ENCODE peak calls at places on chromosomes 5 and 9, in six cellular contexts. One of them, this sample, is unnamed.

GRCh38 chr9:113589890-113590289 is 126.4 kb downstream of the RGS3 start:
- DNase-seq in CD4-positive, alpha-beta T cell: no peak
- DNase-seq in cardiac muscle cell: peak; percentile 68
- DNase-seq in WTC11: no peak
- DNase-seq in activated CD8-positive, alpha-beta T cell treated with anti-CD3 and anti-CD28 coated beads for 36 hours: no peak
- DNase-seq in CD8-positive, alpha-beta T cell: no peak
- DNase-seq in this sample: no peak

GRCh38 chr5:120298981-120299380 is 165.1 kb upstream of the PRR16 start:
- DNase-seq in cardiac muscle cell: no peak
- DNase-seq in CD4-positive, alpha-beta T cell: no peak
- DNase-seq in WTC11: no peak
- DNase-seq in activated CD8-positive, alpha-beta T cell treated with anti-CD3 and anti-CD28 coated beads for 36 hours: no peak
- DNase-seq in CD8-positive, alpha-beta T cell: no peak
- DNase-seq in this sample: no peak

GRCh38 chr9:87512321-87512720 is 14.7 kb downstream of the DAPK1 start:
- DNase-seq in WTC11: no peak
- DNase-seq in CD8-positive, alpha-beta T cell: no peak
- DNase-seq in CD4-positive, alpha-beta T cell: no peak
- DNase-seq in activated CD8-positive, alpha-beta T cell treated with anti-CD3 and anti-CD28 coated beads for 36 hours: no peak
- DNase-seq in cardiac muscle cell: no peak
- DNase-seq in this sample: no peak

GRCh38 chr9:14089051-14089798 is 224.7 kb downstream of the NFIB start:
- DNase-seq in CD4-positive, alpha-beta T cell: no peak
- DNase-seq in WTC11: no peak
- DNase-seq in CD8-positive, alpha-beta T cell: no peak
- DNase-seq in cardiac muscle cell: peak; percentile 46
- DNase-seq in activated CD8-positive, alpha-beta T cell treated with anti-CD3 and anti-CD28 coated beads for 36 hours: no peak
- DNase-seq in this sample: no peak

GRCh38 chr9:82539126-82539525 is 523.8 kb downstream of the RASEF start:
- DNase-seq in activated CD8-positive, alpha-beta T cell treated with anti-CD3 and anti-CD28 coated beads for 36 hours: no peak
- DNase-seq in CD4-positive, alpha-beta T cell: no peak
- DNase-seq in CD8-positive, alpha-beta T cell: no peak
- DNase-seq in WTC11: no peak
- DNase-seq in cardiac muscle cell: no peak
- DNase-seq in this sample: no peak

GRCh38 chr9:78857371-78858225 is 560.7 kb downstream of the PSAT1 start:
- DNase-seq in CD8-positive, alpha-beta T cell: no peak
- DNase-seq in WTC11: no peak
- DNase-seq in cardiac muscle cell: no peak
- DNase-seq in CD4-positive, alpha-beta T cell: no peak
- DNase-seq in activated CD8-positive, alpha-beta T cell treated with anti-CD3 and anti-CD28 coated beads for 36 hours: no peak
- DNase-seq in this sample: no peak

GRCh38 chr5:112551437-112552018 is 132.5 kb upstream of the EPB41L4A start:
- DNase-seq in activated CD8-positive, alpha-beta T cell treated with anti-CD3 and anti-CD28 coated beads for 36 hours: peak; percentile 35
- DNase-seq in cardiac muscle cell: peak; percentile 84
- DNase-seq in CD8-positive, alpha-beta T cell: no peak
- DNase-seq in WTC11: no peak
- DNase-seq in CD4-positive, alpha-beta T cell: no peak
- DNase-seq in this sample: peak; percentile 40

GRCh38 chr5:68251386-68251785 is 35.8 kb downstream of the PIK3R1 start:
- DNase-seq in WTC11: no peak
- DNase-seq in activated CD8-positive, alpha-beta T cell treated with anti-CD3 and anti-CD28 coated beads for 36 hours: peak; percentile 92
- DNase-seq in CD8-positive, alpha-beta T cell: peak; percentile 24
- DNase-seq in cardiac muscle cell: peak; percentile 49
- DNase-seq in CD4-positive, alpha-beta T cell: peak; percentile 48
- DNase-seq in this sample: no peak

GRCh38 chr5:143311428-143311827 is 92.1 kb downstream of the NR3C1 start:
- DNase-seq in CD4-positive, alpha-beta T cell: no peak
- DNase-seq in cardiac muscle cell: peak; percentile 62
- DNase-seq in WTC11: no peak
- DNase-seq in CD8-positive, alpha-beta T cell: no peak
- DNase-seq in activated CD8-positive, alpha-beta T cell treated with anti-CD3 and anti-CD28 coated beads for 36 hours: no peak
- DNase-seq in this sample: no peak

GRCh38 chr5:159571501-159572244 is 241.4 kb upstream of the IL12B start:
- DNase-seq in activated CD8-positive, alpha-beta T cell treated with anti-CD3 and anti-CD28 coated beads for 36 hours: no peak
- DNase-seq in CD8-positive, alpha-beta T cell: no peak
- DNase-seq in cardiac muscle cell: no peak
- DNase-seq in CD4-positive, alpha-beta T cell: no peak
- DNase-seq in WTC11: no peak
- DNase-seq in this sample: no peak

GRCh38 chr9:129968690-129969485 is 74.1 kb downstream of the FNBP1 start:
- DNase-seq in cardiac muscle cell: peak; percentile 85
- DNase-seq in WTC11: no peak
- DNase-seq in CD4-positive, alpha-beta T cell: no peak
- DNase-seq in CD8-positive, alpha-beta T cell: no peak
- DNase-seq in activated CD8-positive, alpha-beta T cell treated with anti-CD3 and anti-CD28 coated beads for 36 hours: no peak
- DNase-seq in this sample: no peak

GRCh38 chr5:133679534-133679933 is 67.2 kb upstream of the FSTL4 start:
- DNase-seq in WTC11: no peak
- DNase-seq in activated CD8-positive, alpha-beta T cell treated with anti-CD3 and anti-CD28 coated beads for 36 hours: no peak
- DNase-seq in cardiac muscle cell: no peak
- DNase-seq in CD4-positive, alpha-beta T cell: no peak
- DNase-seq in CD8-positive, alpha-beta T cell: no peak
- DNase-seq in this sample: no peak

GRCh38 chr5:116502616-116503015 is 72.0 kb downstream of the SEMA6A start:
- DNase-seq in CD8-positive, alpha-beta T cell: no peak
- DNase-seq in CD4-positive, alpha-beta T cell: no peak
- DNase-seq in cardiac muscle cell: peak; percentile 62
- DNase-seq in WTC11: no peak
- DNase-seq in activated CD8-positive, alpha-beta T cell treated with anti-CD3 and anti-CD28 coated beads for 36 hours: no peak
- DNase-seq in this sample: no peak

GRCh38 chr9:8382777-8383527 is 583.4 kb upstream of the DMAC1 start:
- DNase-seq in activated CD8-positive, alpha-beta T cell treated with anti-CD3 and anti-CD28 coated beads for 36 hours: no peak
- DNase-seq in WTC11: no peak
- DNase-seq in cardiac muscle cell: no peak
- DNase-seq in CD4-positive, alpha-beta T cell: no peak
- DNase-seq in CD8-positive, alpha-beta T cell: no peak
- DNase-seq in this sample: no peak

GRCh38 chr9:83355729-83356128 is 182.5 kb downstream of the FRMD3 start:
- DNase-seq in cardiac muscle cell: no peak
- DNase-seq in activated CD8-positive, alpha-beta T cell treated with anti-CD3 and anti-CD28 coated beads for 36 hours: no peak
- DNase-seq in WTC11: no peak
- DNase-seq in CD4-positive, alpha-beta T cell: no peak
- DNase-seq in CD8-positive, alpha-beta T cell: no peak
- DNase-seq in this sample: no peak

GRCh38 chr5:4082966-4083564 is 487.4 kb downstream of the IRX1 start:
- DNase-seq in activated CD8-positive, alpha-beta T cell treated with anti-CD3 and anti-CD28 coated beads for 36 hours: no peak
- DNase-seq in cardiac muscle cell: no peak
- DNase-seq in CD8-positive, alpha-beta T cell: no peak
- DNase-seq in CD4-positive, alpha-beta T cell: no peak
- DNase-seq in WTC11: no peak
- DNase-seq in this sample: no peak

GRCh38 chr5:83516361-83516760 is 44.8 kb downstream of the VCAN start:
- DNase-seq in CD8-positive, alpha-beta T cell: no peak
- DNase-seq in CD4-positive, alpha-beta T cell: no peak
- DNase-seq in activated CD8-positive, alpha-beta T cell treated with anti-CD3 and anti-CD28 coated beads for 36 hours: no peak
- DNase-seq in WTC11: no peak
- DNase-seq in cardiac muscle cell: peak; percentile 25
- DNase-seq in this sample: no peak

GRCh38 chr5:83518676-83519075 is 47.1 kb downstream of the VCAN start:
- DNase-seq in CD4-positive, alpha-beta T cell: no peak
- DNase-seq in WTC11: no peak
- DNase-seq in activated CD8-positive, alpha-beta T cell treated with anti-CD3 and anti-CD28 coated beads for 36 hours: no peak
- DNase-seq in cardiac muscle cell: peak; percentile 22
- DNase-seq in CD8-positive, alpha-beta T cell: no peak
- DNase-seq in this sample: no peak

GRCh38 chr5:83513491-83513890 is 41.9 kb downstream of the VCAN start:
- DNase-seq in WTC11: no peak
- DNase-seq in activated CD8-positive, alpha-beta T cell treated with anti-CD3 and anti-CD28 coated beads for 36 hours: no peak
- DNase-seq in cardiac muscle cell: peak; percentile 30
- DNase-seq in CD8-positive, alpha-beta T cell: no peak
- DNase-seq in CD4-positive, alpha-beta T cell: no peak
- DNase-seq in this sample: no peak

GRCh38 chr5:83513081-83513480 is 41.5 kb downstream of the VCAN start:
- DNase-seq in CD4-positive, alpha-beta T cell: no peak
- DNase-seq in CD8-positive, alpha-beta T cell: no peak
- DNase-seq in activated CD8-positive, alpha-beta T cell treated with anti-CD3 and anti-CD28 coated beads for 36 hours: no peak
- DNase-seq in cardiac muscle cell: no peak
- DNase-seq in WTC11: no peak
- DNase-seq in this sample: no peak

DNA sequence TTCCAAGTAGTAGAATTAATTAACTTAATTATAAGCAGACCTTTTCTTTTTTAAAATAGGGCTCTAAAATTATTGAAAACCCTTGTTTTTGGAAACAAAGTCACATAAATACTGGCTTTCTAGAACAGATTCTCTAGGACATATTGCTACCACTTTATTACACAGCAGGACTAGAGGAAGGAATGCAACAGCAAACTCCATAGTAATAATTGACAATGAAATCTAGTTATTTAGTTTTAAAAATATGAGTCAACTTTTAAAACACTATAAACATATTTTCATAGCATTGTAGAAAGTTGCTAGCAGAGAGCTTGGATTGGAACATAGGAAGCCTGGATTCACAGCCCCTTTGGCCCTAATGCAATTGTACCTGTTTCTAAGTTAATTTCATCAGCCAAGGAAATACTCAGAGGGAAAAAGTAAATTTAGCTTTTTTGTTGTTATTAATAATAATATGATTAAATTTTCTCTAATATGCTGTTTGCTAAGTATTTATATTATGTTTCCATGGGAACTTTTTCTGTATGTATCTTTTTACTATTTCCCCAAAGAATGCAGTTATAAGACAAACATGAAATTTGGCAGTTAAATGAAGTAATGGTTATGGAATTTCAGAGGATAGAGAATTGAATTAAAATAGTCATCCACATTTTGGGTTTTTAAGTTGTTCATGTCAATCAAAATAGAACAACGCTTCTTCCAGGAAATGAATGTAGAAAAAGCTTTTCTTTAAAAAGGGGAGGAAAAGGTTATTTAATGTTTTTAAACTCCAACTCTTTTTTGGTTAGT is 45.6 kb downstream of the VCAN start:
- DNase-seq in activated CD8-positive, alpha-beta T cell treated with anti-CD3 and anti-CD28 coated beads for 36 hours: no peak
- DNase-seq in CD4-positive, alpha-beta T cell: no peak
- DNase-seq in cardiac muscle cell: peak; percentile 11
- DNase-seq in WTC11: no peak
- DNase-seq in CD8-positive, alpha-beta T cell: no peak
- DNase-seq in this sample: no peak
- TF ChIP-seq CTCF in activated CD8-positive, alpha-beta T cell treated with anti-CD3 and anti-CD28 coated beads for 36 hours: no peak
- TF ChIP-seq CTCF in CD4-positive, alpha-beta T cell: no peak
- TF ChIP-seq CTCF in cardiac muscle cell: peak; percentile 17
- TF ChIP-seq CTCF in WTC11: no peak
- TF ChIP-seq CTCF in CD8-positive, alpha-beta T cell: no peak
- TF ChIP-seq CTCF in this sample: no peak

GRCh38 chr5:172004824-172005237 is 1.6 kb downstream of the FBXW11 start:
- DNase-seq in cardiac muscle cell: peak; percentile 11
- DNase-seq in WTC11: no peak
- DNase-seq in CD4-positive, alpha-beta T cell: no peak
- DNase-seq in CD8-positive, alpha-beta T cell: no peak
- DNase-seq in activated CD8-positive, alpha-beta T cell treated with anti-CD3 and anti-CD28 coated beads for 36 hours: peak; percentile 72
- DNase-seq in this sample: no peak

GRCh38 chr5:171999877-172000276 is 6.6 kb downstream of the FBXW11 start:
- DNase-seq in CD4-positive, alpha-beta T cell: no peak
- DNase-seq in WTC11: no peak
- DNase-seq in activated CD8-positive, alpha-beta T cell treated with anti-CD3 and anti-CD28 coated beads for 36 hours: no peak
- DNase-seq in cardiac muscle cell: no peak
- DNase-seq in CD8-positive, alpha-beta T cell: no peak
- DNase-seq in this sample: no peak

GRCh38 chr5:172003750-172004149 is 2.7 kb downstream of the FBXW11 start:
- DNase-seq in CD4-positive, alpha-beta T cell: no peak
- DNase-seq in CD8-positive, alpha-beta T cell: no peak
- DNase-seq in WTC11: no peak
- DNase-seq in cardiac muscle cell: peak; percentile 40
- DNase-seq in activated CD8-positive, alpha-beta T cell treated with anti-CD3 and anti-CD28 coated beads for 36 hours: no peak
- DNase-seq in this sample: no peak

GRCh38 chr5:172002840-172003512 is 3.5 kb downstream of the FBXW11 start:
- DNase-seq in CD8-positive, alpha-beta T cell: no peak
- DNase-seq in cardiac muscle cell: no peak
- DNase-seq in activated CD8-positive, alpha-beta T cell treated with anti-CD3 and anti-CD28 coated beads for 36 hours: peak; percentile 10
- DNase-seq in WTC11: no peak
- DNase-seq in CD4-positive, alpha-beta T cell: no peak
- DNase-seq in this sample: no peak

GRCh38 chr5:172002310-172002709 is 4.1 kb downstream of the FBXW11 start:
- DNase-seq in WTC11: no peak
- DNase-seq in CD4-positive, alpha-beta T cell: no peak
- DNase-seq in cardiac muscle cell: peak; percentile 17
- DNase-seq in CD8-positive, alpha-beta T cell: no peak
- DNase-seq in activated CD8-positive, alpha-beta T cell treated with anti-CD3 and anti-CD28 coated beads for 36 hours: no peak
- DNase-seq in this sample: no peak
- TF ChIP-seq CTCF in WTC11: no peak
- TF ChIP-seq CTCF in CD4-positive, alpha-beta T cell: peak; percentile 18
- TF ChIP-seq CTCF in cardiac muscle cell: peak; percentile 49
- TF ChIP-seq CTCF in CD8-positive, alpha-beta T cell: peak; percentile 21
- TF ChIP-seq CTCF in activated CD8-positive, alpha-beta T cell treated with anti-CD3 and anti-CD28 coated beads for 36 hours: peak; percentile 35
- TF ChIP-seq CTCF in this sample: peak; percentile 31

GRCh38 chr5:78320461-78320860 is 26.0 kb upstream of the AP3B1 start:
- DNase-seq in WTC11: no peak
- DNase-seq in CD8-positive, alpha-beta T cell: no peak
- DNase-seq in activated CD8-positive, alpha-beta T cell treated with anti-CD3 and anti-CD28 coated beads for 36 hours: no peak
- DNase-seq in CD4-positive, alpha-beta T cell: no peak
- DNase-seq in cardiac muscle cell: peak; percentile 63
- DNase-seq in this sample: no peak
- TF ChIP-seq CTCF in WTC11: peak; percentile 15
- TF ChIP-seq CTCF in CD8-positive, alpha-beta T cell: peak; percentile 70
- TF ChIP-seq CTCF in activated CD8-positive, alpha-beta T cell treated with anti-CD3 and anti-CD28 coated beads for 36 hours: peak; percentile 57
- TF ChIP-seq CTCF in CD4-positive, alpha-beta T cell: peak; percentile 54
- TF ChIP-seq CTCF in cardiac muscle cell: peak; percentile 71
- TF ChIP-seq CTCF in this sample: no peak

DNA sequence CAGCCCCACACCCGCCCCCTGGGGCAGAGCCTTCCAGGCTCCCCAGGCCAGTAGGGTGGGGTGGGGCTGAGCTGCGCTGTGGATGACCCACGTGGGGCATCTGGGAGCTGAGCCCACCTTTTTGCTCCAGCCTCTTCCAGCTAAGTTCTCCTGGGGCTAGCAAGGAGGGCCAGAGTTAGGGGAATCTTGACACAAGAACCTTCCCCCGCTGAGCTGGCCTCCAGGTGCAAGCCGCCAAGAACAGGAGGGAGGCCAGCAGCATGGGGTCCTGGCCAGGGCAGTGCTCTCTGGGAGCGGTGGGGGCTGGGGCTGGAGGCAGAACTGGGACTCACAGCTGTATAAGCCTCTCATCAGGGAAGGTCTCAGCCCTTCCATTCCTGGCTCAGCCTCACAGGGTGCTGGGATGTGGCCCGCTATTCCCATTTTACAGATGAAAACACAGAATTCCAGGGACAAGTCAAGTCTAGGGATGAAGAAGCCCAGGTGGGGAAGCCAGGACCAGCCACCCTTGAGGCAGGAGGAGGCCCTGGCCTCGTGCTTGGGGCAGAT is 21.5 kb downstream of the SARDH start:
- DNase-seq in WTC11: no peak
- DNase-seq in activated CD8-positive, alpha-beta T cell treated with anti-CD3 and anti-CD28 coated beads for 36 hours: no peak
- DNase-seq in cardiac muscle cell: peak; percentile 85
- DNase-seq in CD8-positive, alpha-beta T cell: no peak
- DNase-seq in CD4-positive, alpha-beta T cell: no peak
- DNase-seq in this sample: peak; percentile 2
- TF ChIP-seq CTCF in WTC11: no peak
- TF ChIP-seq CTCF in activated CD8-positive, alpha-beta T cell treated with anti-CD3 and anti-CD28 coated beads for 36 hours: no peak
- TF ChIP-seq CTCF in cardiac muscle cell: no peak
- TF ChIP-seq CTCF in CD8-positive, alpha-beta T cell: no peak
- TF ChIP-seq CTCF in CD4-positive, alpha-beta T cell: no peak
- TF ChIP-seq CTCF in this sample: no peak

DNA sequence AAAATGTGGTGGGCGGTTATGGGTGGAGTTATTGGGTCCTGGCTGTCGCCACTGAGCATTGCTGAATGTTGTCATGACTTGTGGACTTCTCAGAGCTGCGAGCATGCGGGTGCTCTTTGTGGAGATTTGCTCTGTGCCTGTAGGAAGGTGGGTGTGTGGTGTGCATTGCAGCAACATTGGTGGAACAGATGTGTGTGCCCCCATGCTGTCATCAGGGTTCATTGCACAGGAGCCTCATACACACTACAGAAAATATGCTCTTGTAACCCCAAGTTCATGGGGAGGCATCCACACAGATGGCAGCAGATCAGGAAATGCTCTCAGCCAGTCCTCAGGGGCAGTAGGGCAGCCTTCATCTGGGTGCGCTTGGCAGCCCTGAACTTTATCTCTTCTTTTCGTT is 55.9 kb upstream of the PHF2 start:
- DNase-seq in cardiac muscle cell: no peak
- DNase-seq in WTC11: no peak
- DNase-seq in CD4-positive, alpha-beta T cell: no peak
- DNase-seq in activated CD8-positive, alpha-beta T cell treated with anti-CD3 and anti-CD28 coated beads for 36 hours: no peak
- DNase-seq in CD8-positive, alpha-beta T cell: no peak
- DNase-seq in this sample: no peak
- TF ChIP-seq CTCF in cardiac muscle cell: no peak
- TF ChIP-seq CTCF in WTC11: no peak
- TF ChIP-seq CTCF in CD4-positive, alpha-beta T cell: no peak
- TF ChIP-seq CTCF in activated CD8-positive, alpha-beta T cell treated with anti-CD3 and anti-CD28 coated beads for 36 hours: no peak
- TF ChIP-seq CTCF in CD8-positive, alpha-beta T cell: no peak
- TF ChIP-seq CTCF in this sample: no peak